ENCODE peak calls at places on chromosomes 3 and 15, in nine cellular contexts. N is ovary; J is cerebellar cortex; T is iris pigment epithelial cell; I is CD4-positive, alpha-beta memory T cell; C is NT2/D1; V is effector memory CD8-positive, alpha-beta T cell; X is Right ventricle myocardium superior; O is anterior cingulate cortex. Q is an unnamed sample.

GRCh38 chr3:17810759-17811158 is 68.3 kb upstream of the TBC1D5 start:
- DNase-seq in X (no peak), V (no peak), T (peak), I (no peak), O (no peak), C (no peak), N (no peak), J (peak), Q (no peak)

GRCh38 chr3:40128169-40128568 is 181.3 kb upstream of the EIF1B start:
- DNase-seq in N (no peak), X (no peak), O (no peak), T (no peak), V (no peak), C (no peak), I (no peak), J (no peak), Q (no peak)

GRCh38 chr15:75164625-75165024 is 37.1 kb upstream of the C15orf39 start:
- DNase-seq in I (no peak), O (no peak), J (no peak), V (no peak), N (no peak), T (no peak), C (no peak), X (no peak), Q (peak)

GRCh38 chr3:45923755-45924154 is 19.5 kb upstream of the CXCR6 start:
- DNase-seq in J (no peak), X (no peak), T (peak), N (no peak), C (no peak), O (no peak), I (no peak), V (no peak), Q (no peak)

GRCh38 chr15:82854554-82854953 is 45.1 kb downstream of the WHAMM start:
- DNase-seq in X (no peak), N (no peak), V (no peak), I (no peak), O (no peak), T (no peak), C (no peak), J (no peak), Q (no peak)

GRCh38 chr3:115321396-115321795 is 174.3 kb upstream of the ZBTB20 start:
- DNase-seq in I (no peak), N (no peak), V (no peak), J (no peak), C (no peak), O (no peak), X (no peak), T (peak), Q (no peak)

GRCh38 chr3:57982561-57983243 is 25.5 kb upstream of the FLNB start:
- DNase-seq in C (no peak), V (no peak), O (no peak), J (no peak), N (no peak), T (no peak), X (no peak), I (no peak), Q (no peak)

GRCh38 chr3:11282250-11283125 is 10.3 kb downstream of the ATG7 start:
- DNase-seq in N (peak), J (peak), V (no peak), T (no peak), I (no peak), X (peak), O (peak), C (no peak), Q (no peak)

GRCh38 chr15:68411735-68412134 is 20.2 kb downstream of the ITGA11 start:
- DNase-seq in X (no peak), V (no peak), J (no peak), O (no peak), C (no peak), I (no peak), N (no peak), T (no peak), Q (peak)

GRCh38 chr3:186506846-186507245 is 37.3 kb downstream of the CRYGS start:
- DNase-seq in C (no peak), T (no peak), V (no peak), I (no peak), N (no peak), J (no peak), O (no peak), X (no peak), Q (no peak)

GRCh38 chr3:120773932-120774331 is 31.4 kb downstream of the GTF2E1 start:
- DNase-seq in O (no peak), X (no peak), C (no peak), V (no peak), N (no peak), T (peak), I (no peak), J (no peak), Q (no peak)

GRCh38 chr3:70927239-70927638 is 614.8 kb upstream of the MDFIC2 start:
- DNase-seq in N (no peak), T (no peak), X (no peak), V (no peak), C (no peak), I (no peak), J (no peak), O (no peak), Q (no peak)

GRCh38 chr15:66912001-66912400 is 153.4 kb upstream of the SMAD3 start:
- DNase-seq in C (no peak), V (no peak), I (peak), O (no peak), X (no peak), N (no peak), T (no peak), J (no peak), Q (peak)

GRCh38 chr15:78076231-78077052 is 1.1 kb downstream of the TBC1D2B start:
- DNase-seq in V (no peak), X (no peak), C (no peak), N (no peak), O (no peak), T (no peak), J (peak), I (no peak), Q (peak)

GRCh38 chr3:140602781-140603180 is 75.1 kb upstream of the TRIM42 start:
- DNase-seq in O (no peak), T (no peak), X (no peak), C (no peak), V (no peak), N (no peak), J (no peak), I (no peak), Q (no peak)

GRCh38 chr3:186166036-186166435 is 57.1 kb upstream of the ETV5 start:
- DNase-seq in N (no peak), O (no peak), T (no peak), J (no peak), V (no peak), X (no peak), C (no peak), I (no peak), Q (no peak)